ENCODE peak calls at places on chromosomes 13 and 19, in ten cellular contexts. Y is uterus; M is A673; Q is CD4-positive, alpha-beta memory T cell; G is H7; K is HCT116; L is left lung; S is lung; E is heart right ventricle; D is gastrocnemius medialis. P is an unnamed sample. For H3K36me3, the result is how much of the 10 kb centered on the place peaks cover.

GRCh38 chr13:76440568-76440967 is 445.6 kb downstream of the KCTD12 start:
- DNase-seq in Y (no peak), M (no peak), Q (no peak), G (no peak), K (no peak), L (no peak), S (no peak), E (no peak), D (no peak), P (peak)

GRCh38 chr19:4361152-4362037 is 18.0 kb downstream of the MPND start:
- DNase-seq in Y (no peak), M (no peak), Q (no peak), G (peak), K (no peak), L (no peak), S (no peak), E (no peak), D (no peak), P (peak)

GRCh38 chr13:96710166-96710866 is 284.0 kb downstream of the OXGR1 start:
- DNase-seq in Y (no peak), M (no peak), Q (no peak), G (peak), K (no peak), L (no peak), S (no peak), E (no peak), D (no peak), P (no peak)

GRCh38 chr13:59690857-59691500 is 472.7 kb downstream of the DIAPH3 start:
- DNase-seq in Y (no peak), M (no peak), Q (no peak), G (no peak), K (no peak), L (no peak), S (no peak), E (no peak), D (no peak), P (no peak)

GRCh38 chr13:33199282-33199850 is 86.2 kb downstream of the STARD13 start:
- DNase-seq in Y (no peak), M (no peak), Q (no peak), G (no peak), K (no peak), L (no peak), S (no peak), E (no peak), D (no peak), P (no peak)

GRCh38 chr19:31436121-31436776 is 87.0 kb upstream of the TSHZ3 start:
- DNase-seq in Y (no peak), M (peak), Q (no peak), G (no peak), K (no peak), L (no peak), S (peak), E (no peak), D (no peak), P (no peak)

GRCh38 chr19:7650148-7650547 is 13.2 kb downstream of the STXBP2 start:
- DNase-seq in Y (no peak), M (no peak), Q (no peak), G (peak), K (no peak), L (no peak), S (no peak), E (no peak), D (no peak), P (no peak)

GRCh38 chr13:26895081-26895807 is 134.7 kb upstream of the GPR12 start:
- DNase-seq in Y (no peak), M (no peak), Q (no peak), G (peak), K (no peak), L (no peak), S (no peak), E (no peak), D (no peak), P (no peak)

GRCh38 chr13:61908906-61909305 is 493.3 kb upstream of the PCDH20 start:
- DNase-seq in Y (no peak), M (no peak), Q (no peak), G (no peak), K (no peak), L (no peak), S (no peak), E (no peak), D (no peak), P (no peak)

GRCh38 chr19:5340637-5341447 is at the start of gene PTPRS:
- DNase-seq in Y (peak), M (peak), Q (peak), G (peak), K (peak), L (peak), S (peak), E (peak), D (peak), P (peak)

GRCh38 chr13:43368003-43368402 is 344.6 kb downstream of the DNAJC15 start:
- DNase-seq in Y (no peak), M (no peak), Q (peak), G (no peak), K (no peak), L (no peak), S (no peak), E (no peak), D (no peak), P (no peak)

GRCh38 chr19:13260883-13261653 is 110.9 kb downstream of the IER2 start:
- DNase-seq in Y (no peak), M (no peak), Q (no peak), G (no peak), K (peak), L (no peak), S (no peak), E (no peak), D (no peak), P (peak)

GRCh38 chr13:64643066-64643465 is 2587.1 kb downstream of the PCDH9 start:
- DNase-seq in Y (no peak), M (no peak), Q (no peak), G (no peak), K (no peak), L (no peak), S (no peak), E (no peak), D (no peak), P (no peak)

GRCh38 chr13:21466527-21466926 is 7.4 kb upstream of the ZDHHC20 start:
- DNase-seq in Y (no peak), M (no peak), Q (no peak), G (no peak), K (no peak), L (no peak), S (no peak), E (no peak), D (no peak), P (no peak)

GRCh38 chr19:18070181-18070580 is 16.6 kb downstream of the IL12RB1 start:
- DNase-seq in Y (no peak), M (no peak), Q (no peak), G (peak), K (no peak), L (no peak), S (no peak), E (no peak), D (no peak), P (no peak)

DNA sequence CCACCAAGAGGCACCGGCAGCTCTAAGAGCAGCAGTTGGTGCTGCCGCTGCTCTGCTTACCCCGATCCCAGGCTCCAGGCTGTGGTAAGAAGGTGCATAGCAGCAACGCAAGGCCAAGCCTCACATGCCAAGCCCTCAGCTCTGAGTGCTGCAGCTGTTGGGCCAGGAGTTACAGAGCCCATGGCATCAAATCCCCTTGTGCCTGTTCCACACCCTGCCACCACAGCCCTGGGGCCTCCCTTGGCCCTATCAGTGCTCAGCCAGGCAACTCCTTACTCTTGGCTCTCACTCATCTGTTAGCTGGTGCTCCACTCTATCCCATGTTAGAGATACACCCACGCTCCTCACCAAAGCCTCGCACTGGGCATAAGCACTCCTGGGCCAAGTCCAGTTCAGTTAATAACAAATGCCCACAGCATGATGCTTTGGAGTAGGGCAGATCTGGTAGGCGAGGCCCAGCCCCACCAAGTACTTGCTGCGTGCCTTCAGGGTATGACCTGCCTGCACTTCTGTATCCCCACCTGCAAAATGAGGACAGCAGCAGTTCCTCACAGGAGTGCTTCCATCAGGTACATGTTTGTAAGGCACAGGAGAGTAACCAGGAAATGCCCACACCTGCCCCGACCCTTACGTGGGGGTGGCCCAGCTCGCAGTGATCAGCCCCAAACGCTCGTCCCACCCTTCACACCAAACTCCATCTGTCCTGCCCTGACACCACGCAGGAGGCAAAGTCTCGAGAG is 16.2 kb downstream of the AKAP8L start:
- DNase-seq in Y (no peak), M (no peak), Q (no peak), G (no peak), K (no peak), L (no peak), S (no peak), E (no peak), D (peak), P (no peak)
- H3K36me3 ChIP-seq in Y (under half), M (half or more), Q (half or more), G (under half), K (under half), L (under half), S (half or more), E (under half), D (under half), P (under half)

GRCh38 chr19:23382955-23383354 is 12.3 kb downstream of the ZNF91 start:
- DNase-seq in Y (no peak), M (no peak), Q (no peak), G (no peak), K (no peak), L (no peak), S (no peak), E (no peak), D (no peak), P (no peak)

GRCh38 chr19:23384858-23385257 is 10.4 kb downstream of the ZNF91 start:
- DNase-seq in Y (no peak), M (no peak), Q (no peak), G (peak), K (no peak), L (no peak), S (no peak), E (no peak), D (no peak), P (no peak)

GRCh38 chr19:23378948-23379347 is 16.3 kb downstream of the ZNF91 start:
- DNase-seq in Y (no peak), M (no peak), Q (no peak), G (no peak), K (no peak), L (no peak), S (no peak), E (no peak), D (no peak), P (no peak)

GRCh38 chr19:23384166-23384565 is 11.1 kb downstream of the ZNF91 start:
- DNase-seq in Y (no peak), M (no peak), Q (no peak), G (no peak), K (no peak), L (no peak), S (no peak), E (no peak), D (no peak), P (no peak)

DNA sequence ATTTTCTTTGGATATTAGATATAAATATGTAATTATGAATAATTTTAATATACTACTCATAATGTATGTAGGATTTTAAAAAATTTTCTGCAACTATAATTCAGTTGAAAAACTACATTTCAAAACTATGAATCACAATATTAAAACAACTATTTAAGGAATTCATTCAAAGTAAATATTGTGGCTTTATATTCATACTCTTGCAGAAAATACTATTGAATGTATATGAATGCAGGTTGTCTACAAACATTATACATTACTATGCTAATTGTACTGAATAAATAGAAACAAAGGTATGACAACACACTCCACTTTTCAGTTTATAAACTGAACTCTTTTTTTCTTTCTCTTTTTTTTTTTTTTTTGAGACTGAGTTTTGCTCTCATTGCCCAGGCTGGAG is 14.2 kb downstream of the ZNF91 start:
- DNase-seq in Y (no peak), M (no peak), Q (no peak), G (no peak), K (no peak), L (no peak), S (no peak), E (no peak), D (no peak), P (no peak)
- H3K36me3 ChIP-seq in Y (under half), M (under half), Q (under half), G (under half), K (under half), L (under half), S (under half), E (under half), D (under half), P (under half)

DNA sequence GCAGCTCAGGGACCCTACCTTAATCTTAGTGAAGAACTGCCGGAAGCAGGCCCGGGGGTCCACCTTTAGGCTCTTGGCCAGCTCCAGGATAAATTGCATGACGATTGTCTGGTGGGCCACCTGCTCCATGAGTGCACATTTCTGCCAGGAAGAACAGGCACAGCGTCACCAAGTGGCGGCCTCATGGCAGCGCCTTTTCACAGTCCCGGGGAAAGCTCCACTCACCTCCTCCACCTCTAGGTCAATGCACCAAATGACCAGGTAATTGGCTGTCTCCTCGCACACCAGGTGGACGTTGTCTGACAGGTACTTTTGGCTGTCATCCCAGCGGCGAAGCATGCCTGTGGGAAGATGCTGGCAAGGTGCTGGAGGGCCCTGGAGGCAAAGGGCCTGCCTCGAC is 8.3 kb downstream of the CDC37 start:
- DNase-seq in Y (no peak), M (no peak), Q (no peak), G (no peak), K (no peak), L (no peak), S (no peak), E (no peak), D (no peak), P (no peak)
- H3K36me3 ChIP-seq in Y (under half), M (half or more), Q (under half), G (under half), K (half or more), L (under half), S (under half), E (under half), D (under half), P (under half)

GRCh38 chr13:113608967-113609533 is 24.5 kb downstream of the TFDP1 start:
- DNase-seq in Y (no peak), M (no peak), Q (no peak), G (no peak), K (no peak), L (no peak), S (no peak), E (no peak), D (no peak), P (no peak)
- H3K36me3 ChIP-seq in Y (under half), M (under half), Q (under half), G (under half), K (half or more), L (under half), S (under half), E (under half), D (under half), P (under half)

P was measured in GM06990.